ENCODE peak calls at places on chromosomes 6 and 20, in seven cellular contexts. N is GM23248, M is MM.1S, Z is HCT116, U is hepatocyte, X is PC-3, D is GM23338. I is an unnamed sample.

GRCh38 chr6:124881898-124882579 is 80.2 kb upstream of the RNF217 start:
- DNase-seq in X (peak; percentile 24), M (no peak), D (peak; percentile 24), U (no peak), N (peak; percentile 55), Z (no peak), I (peak; percentile 31)

GRCh38 chr6:159110748-159111147 is 58.5 kb upstream of the FNDC1 start:
- DNase-seq in X (no peak), Z (no peak), N (no peak), M (no peak), U (no peak), D (no peak), I (no peak)

GRCh38 chr20:3283222-3283820 is 44.3 kb upstream of the SLC4A11 start:
- DNase-seq in Z (no peak), U (peak; percentile 48), N (no peak), D (no peak), M (no peak), X (no peak), I (no peak)

GRCh38 chr6:140438346-140438735 is 1063.9 kb upstream of the CITED2 start:
- DNase-seq in U (no peak), D (no peak), M (no peak), X (no peak), N (peak; percentile 52), Z (no peak), I (no peak)

GRCh38 chr20:17205261-17205660 is 21.6 kb upstream of the PCSK2 start:
- DNase-seq in Z (no peak), D (no peak), U (no peak), M (no peak), X (no peak), N (no peak), I (no peak)

GRCh38 chr6:25105070-25105925 is 169.5 kb upstream of the RIPOR2 start:
- DNase-seq in U (no peak), X (peak; percentile 57), D (no peak), N (no peak), M (no peak), Z (no peak), I (no peak)

GRCh38 chr20:44615169-44615791 is 32.9 kb downstream of the PKIG start:
- DNase-seq in Z (no peak), U (no peak), X (no peak), N (no peak), M (no peak), D (peak; percentile 23), I (no peak)

GRCh38 chr6:117440558-117441525 is 15.1 kb upstream of the ROS1 start:
- DNase-seq in U (no peak), N (peak; percentile 98), M (no peak), Z (no peak), D (no peak), X (peak; percentile 89), I (no peak)

GRCh38 chr20:22005535-22005934 is 300.1 kb downstream of the PAX1 start:
- DNase-seq in X (no peak), N (no peak), Z (no peak), D (no peak), M (no peak), U (no peak), I (no peak)

GRCh38 chr6:143198312-143198711 is 137.6 kb downstream of the AIG1 start:
- DNase-seq in M (no peak), X (no peak), D (no peak), Z (no peak), N (no peak), U (no peak), I (no peak)

GRCh38 chr6:11432713-11433450 is 104.7 kb upstream of the TMEM170B start:
- DNase-seq in X (peak; percentile 93), M (no peak), U (no peak), D (no peak), N (peak; percentile 84), Z (no peak), I (no peak)

GRCh38 chr20:24991897-24992419 is 593 bp downstream of the APMAP start:
- DNase-seq in Z (no peak), N (peak; percentile 56), D (peak; percentile 50), M (no peak), X (peak; percentile 13), U (peak; percentile 54), I (peak; percentile 53)

GRCh38 chr6:157323924-157324276 is 581 bp upstream of the TMEM242 start:
- DNase-seq in X (peak; percentile 73), D (peak; percentile 91), Z (peak; percentile 45), N (peak; percentile 92), M (peak; percentile 50), U (peak; percentile 88), I (peak; percentile 83)

GRCh38 chr6:151330130-151330715 is 61.1 kb downstream of the ZBTB2 start:
- DNase-seq in X (no peak), D (no peak), Z (no peak), M (no peak), U (peak; percentile 54), N (peak; percentile 55), I (no peak)

GRCh38 chr6:45650527-45651135 is 272.9 kb upstream of the SUPT3H start:
- DNase-seq in N (peak; percentile 90), Z (peak; percentile 16), D (no peak), X (peak; percentile 96), M (no peak), U (peak; percentile 19), I (no peak)

GRCh38 chr6:56842602-56843475 is 112.1 kb upstream of the BEND6 start:
- DNase-seq in M (peak; percentile 36), U (peak; percentile 63), Z (no peak), X (peak; percentile 60), N (peak; percentile 76), D (peak; percentile 66), I (no peak)

GRCh38 chr6:139230421-139230840 is 61.4 kb downstream of the TXLNB start:
- DNase-seq in M (peak; percentile 80), N (peak; percentile 59), D (peak; percentile 30), X (peak; percentile 42), U (peak; percentile 28), Z (no peak), I (peak; percentile 63)

GRCh38 chr6:125301435-125302391 is at the start of gene HDDC2:
- DNase-seq in D (peak; percentile 90), M (peak; percentile 56), Z (peak; percentile 28), X (peak; percentile 55), N (peak; percentile 90), U (peak; percentile 85), I (peak; percentile 90)

GRCh38 chr20:56202493-56203077 is 45.9 kb upstream of the MC3R start:
- DNase-seq in X (peak; percentile 64), U (peak; percentile 29), Z (no peak), N (peak; percentile 55), M (peak; percentile 12), D (no peak), I (no peak)

GRCh38 chr20:13790708-13791107 is 5.9 kb downstream of the NDUFAF5 start:
- DNase-seq in N (no peak), Z (no peak), X (no peak), M (no peak), U (no peak), D (no peak), I (no peak)

GRCh38 chr20:4052554-4052953 is 37.2 kb upstream of the RNF24 start:
- DNase-seq in U (no peak), Z (no peak), X (no peak), M (no peak), N (no peak), D (no peak), I (no peak)

GRCh38 chr20:63854069-63854765 is 7.1 kb upstream of the ABHD16B start:
- DNase-seq in N (peak; percentile 14), U (no peak), Z (no peak), X (no peak), D (peak; percentile 53), M (no peak), I (no peak)

GRCh38 chr6:12403201-12403826 is 113.2 kb downstream of the EDN1 start:
- DNase-seq in Z (no peak), N (peak; percentile 89), X (peak; percentile 68), D (no peak), U (no peak), M (no peak), I (no peak)

GRCh38 chr20:10922941-10923340 is 249.1 kb upstream of the JAG1 start:
- DNase-seq in U (peak; percentile 71), M (no peak), Z (no peak), D (no peak), N (peak; percentile 80), X (peak; percentile 97), I (no peak)

DNA sequence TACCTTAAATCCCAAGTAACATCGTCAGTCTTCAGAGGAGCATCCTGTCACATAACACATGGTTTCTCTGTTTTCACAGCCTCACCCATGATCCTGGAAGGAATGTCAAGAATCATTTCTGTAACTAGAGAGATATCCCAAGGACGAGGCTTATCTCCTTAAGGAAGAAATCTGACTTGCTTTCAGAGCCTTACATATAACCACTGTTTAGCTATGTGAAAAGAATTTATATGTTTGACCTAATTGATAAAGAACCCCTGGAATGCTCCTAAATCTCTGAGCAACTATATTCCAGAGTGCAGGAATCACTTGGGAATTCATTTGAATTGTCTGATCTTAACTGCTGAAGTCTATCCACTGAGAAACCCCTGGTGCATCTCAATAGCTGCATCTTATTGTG is 243.1 kb downstream of the ALDH8A1 start:
- DNase-seq in D (no peak), Z (no peak), X (no peak), M (no peak), N (no peak), U (no peak), I (no peak)
- H3K4me2 ChIP-seq in D (no peak overlapping the region), Z (no peak overlapping the region), X (no peak overlapping the region), M (no peak overlapping the region), N (no peak overlapping the region), U (peak overlapping the region; percentile 17), I (no peak overlapping the region)

GRCh38 chr6:5159162-5159561 is 74.0 kb downstream of the PPP1R3G start:
- DNase-seq in D (no peak), Z (no peak), U (no peak), N (no peak), X (peak; percentile 90), M (no peak), I (no peak)
- TF ChIP-seq EZH2phosphoT487 in D (no peak), Z (no peak), U (no peak), N (no peak), X (no peak), M (no peak), I (no peak)

DNA sequence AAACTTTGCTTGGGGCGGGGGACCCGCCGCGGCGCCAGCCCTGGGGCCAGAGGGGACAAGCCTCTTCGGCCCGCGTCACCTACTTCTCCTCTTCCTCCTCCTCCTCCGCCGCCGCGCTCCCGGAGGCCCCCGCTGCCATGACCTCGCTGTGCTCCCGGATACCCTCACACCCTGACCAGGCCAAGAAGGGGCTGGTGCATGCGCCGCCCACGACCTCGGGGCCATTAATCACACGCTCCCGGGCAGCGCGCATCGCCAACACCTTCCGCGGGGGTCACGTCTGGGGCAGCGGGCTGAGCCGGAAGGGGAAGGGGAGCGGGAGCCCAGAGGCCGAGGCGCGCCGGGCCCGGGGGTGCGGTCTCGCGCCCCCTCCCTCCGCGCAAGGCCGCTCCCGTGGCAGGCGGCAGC is 350 bp upstream of the CNR1 start:
- DNase-seq in N (no peak), X (no peak), M (no peak), Z (no peak), U (peak; percentile 34), D (no peak), I (no peak)
- TF ChIP-seq EZH2 in N (peak; percentile 18), X (no peak), M (no peak), Z (no peak), U (peak; percentile 3), D (peak; percentile 40), I (peak; percentile 25)

GRCh38 chr6:136767103-136767502 is 25.2 kb downstream of the MAP3K5 start:
- DNase-seq in D (no peak), X (no peak), M (no peak), U (no peak), N (no peak), Z (no peak), I (no peak)
- H3K4me2 ChIP-seq in D (no peak overlapping the region), X (no peak overlapping the region), M (peak overlapping the region; percentile 43), U (no peak overlapping the region), N (no peak overlapping the region), Z (no peak overlapping the region), I (no peak overlapping the region)

GRCh38 chr6:42984924-42985475 is 630 bp downstream of the PPP2R5D start:
- DNase-seq in Z (no peak), N (peak; percentile 44), U (peak; percentile 33), D (peak; percentile 65), M (no peak), X (peak; percentile 30), I (peak; percentile 52)
- TF ChIP-seq EZH2phosphoT487 in Z (no peak), N (no peak), U (no peak), D (no peak), M (no peak), X (no peak), I (no peak)